ENCODE peak calls at places on chromosomes 2 and 18, in four cellular contexts. One of them, this sample, is unnamed.
A peak's percentile ranks its signal among the peaks of the same experiment; 100 is the strongest.

GRCh38 chr2:105598853-105599252 is 145.9 kb upstream of the NCK2 start:
- DNase-seq in IMR-90: no peak
- DNase-seq in tibial nerve: no peak
- DNase-seq in lower lobe of right lung: no peak
- DNase-seq in this sample: no peak

GRCh38 chr2:220478305-220479058 is 851.1 kb downstream of the SLC4A3 start:
- DNase-seq in IMR-90: no peak
- DNase-seq in tibial nerve: no peak
- DNase-seq in lower lobe of right lung: no peak
- DNase-seq in this sample: no peak

GRCh38 chr2:144014108-144014507 is 505.8 kb downstream of the ZEB2 start:
- DNase-seq in lower lobe of right lung: no peak
- DNase-seq in IMR-90: peak; percentile 53
- DNase-seq in tibial nerve: no peak
- DNase-seq in this sample: no peak

GRCh38 chr2:105969552-105969951 is 224.5 kb downstream of the UXS1 start:
- DNase-seq in tibial nerve: no peak
- DNase-seq in lower lobe of right lung: no peak
- DNase-seq in IMR-90: no peak
- DNase-seq in this sample: no peak

GRCh38 chr18:10304853-10305252 is 149.6 kb upstream of the APCDD1 start:
- DNase-seq in tibial nerve: peak; percentile 62
- DNase-seq in lower lobe of right lung: no peak
- DNase-seq in IMR-90: peak; percentile 79
- DNase-seq in this sample: no peak

GRCh38 chr2:119158563-119159347 is at the start of gene C1QL2:
- DNase-seq in IMR-90: no peak
- DNase-seq in tibial nerve: no peak
- DNase-seq in lower lobe of right lung: no peak
- DNase-seq in this sample: no peak

GRCh38 chr2:218381916-218382366 is at the start of gene SLC11A1:
- DNase-seq in IMR-90: no peak
- DNase-seq in tibial nerve: peak; percentile 72
- DNase-seq in lower lobe of right lung: peak; percentile 92
- DNase-seq in this sample: peak; percentile 84

GRCh38 chr2:199019898-199020507 is 437.7 kb downstream of the SATB2 start:
- DNase-seq in lower lobe of right lung: no peak
- DNase-seq in IMR-90: peak; percentile 59
- DNase-seq in tibial nerve: peak; percentile 5
- DNase-seq in this sample: no peak

GRCh38 chr18:26301681-26302080 is 75.4 kb downstream of the TAF4B start:
- DNase-seq in tibial nerve: no peak
- DNase-seq in IMR-90: no peak
- DNase-seq in lower lobe of right lung: no peak
- DNase-seq in this sample: no peak

GRCh38 chr2:46967990-46968647 is 52.5 kb upstream of the MCFD2 start:
- DNase-seq in tibial nerve: peak; percentile 55
- DNase-seq in IMR-90: peak; percentile 85
- DNase-seq in lower lobe of right lung: peak; percentile 85
- DNase-seq in this sample: peak; percentile 48

DNA sequence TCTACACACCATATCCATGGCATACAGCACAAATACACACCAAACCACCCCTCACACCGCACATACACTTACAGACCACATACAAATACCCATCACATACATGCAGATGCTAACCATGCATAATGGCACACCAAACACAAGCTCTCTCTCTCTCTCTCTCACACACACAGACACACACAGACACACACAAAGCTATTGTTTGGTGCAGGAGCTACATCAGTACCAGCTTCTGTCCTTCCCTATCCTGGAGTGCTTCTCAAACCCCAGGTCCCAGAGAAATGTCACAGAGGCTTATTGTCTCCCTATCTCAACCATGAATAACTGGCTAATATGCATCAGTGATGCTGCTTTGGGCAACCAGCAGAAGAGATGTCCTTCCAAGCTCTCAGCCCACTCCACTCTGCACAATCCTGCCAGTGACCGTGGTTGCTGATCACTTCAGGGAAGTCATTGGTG is 36.5 kb upstream of the ST3GAL5 start:
- DNase-seq in IMR-90: no peak
- DNase-seq in tibial nerve: no peak
- DNase-seq in lower lobe of right lung: no peak
- DNase-seq in this sample: peak; percentile 61
- H3K27ac ChIP-seq in IMR-90: no peak overlapping the region
- H3K27ac ChIP-seq in tibial nerve: no peak overlapping the region
- H3K27ac ChIP-seq in lower lobe of right lung: no peak overlapping the region
- H3K27ac ChIP-seq in this sample: peak overlapping the region; percentile 96

GRCh38 chr2:241931976-241932894 is 62.7 kb downstream of the RTP5 start:
- DNase-seq in lower lobe of right lung: no peak
- DNase-seq in tibial nerve: no peak
- DNase-seq in IMR-90: no peak
- DNase-seq in this sample: no peak
- H3K27ac ChIP-seq in lower lobe of right lung: no peak overlapping the region
- H3K27ac ChIP-seq in tibial nerve: no peak overlapping the region
- H3K27ac ChIP-seq in IMR-90: no peak overlapping the region
- H3K27ac ChIP-seq in this sample: no peak overlapping the region

GRCh38 chr2:71498261-71498701 is 44.9 kb downstream of the DYSF start:
- DNase-seq in lower lobe of right lung: no peak
- DNase-seq in tibial nerve: no peak
- DNase-seq in IMR-90: peak; percentile 89
- DNase-seq in this sample: no peak
- H3K27ac ChIP-seq in lower lobe of right lung: no peak overlapping the region
- H3K27ac ChIP-seq in tibial nerve: no peak overlapping the region
- H3K27ac ChIP-seq in IMR-90: no peak overlapping the region
- H3K27ac ChIP-seq in this sample: no peak overlapping the region

GRCh38 chr2:158459161-158460003 is 2.6 kb downstream of the PKP4 start:
- DNase-seq in lower lobe of right lung: no peak
- DNase-seq in tibial nerve: no peak
- DNase-seq in IMR-90: no peak
- DNase-seq in this sample: no peak
- H3K27ac ChIP-seq in lower lobe of right lung: no peak overlapping the region
- H3K27ac ChIP-seq in tibial nerve: no peak overlapping the region
- H3K27ac ChIP-seq in IMR-90: no peak overlapping the region
- H3K27ac ChIP-seq in this sample: peak overlapping the region; percentile 97

DNA sequence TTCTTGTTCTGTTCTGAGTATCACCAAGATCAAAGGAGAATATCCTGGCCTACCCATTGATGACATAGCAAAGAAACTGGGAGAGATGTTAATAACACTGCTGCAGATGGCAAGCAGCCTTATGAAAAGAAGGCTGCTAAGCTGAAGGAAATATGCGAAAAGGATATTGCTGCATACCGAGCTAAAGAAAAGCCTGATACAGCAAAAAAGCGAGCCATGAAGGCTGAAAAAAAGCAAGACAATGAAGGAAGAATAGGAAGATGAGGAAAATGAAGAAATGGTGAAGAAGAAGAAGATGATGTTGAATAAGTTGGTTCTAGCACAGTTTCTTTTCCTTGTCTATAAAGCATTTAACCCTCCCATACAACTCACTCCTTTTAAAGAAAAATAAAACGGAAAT is 23.7 kb upstream of the STAT4 start:
- DNase-seq in lower lobe of right lung: no peak
- DNase-seq in IMR-90: no peak
- DNase-seq in tibial nerve: no peak
- DNase-seq in this sample: no peak
- H3K27ac ChIP-seq in lower lobe of right lung: no peak overlapping the region
- H3K27ac ChIP-seq in IMR-90: no peak overlapping the region
- H3K27ac ChIP-seq in tibial nerve: no peak overlapping the region
- H3K27ac ChIP-seq in this sample: no peak overlapping the region

GRCh38 chr2:169799555-169799954 is 884 bp downstream of the SSB start:
- DNase-seq in IMR-90: peak; percentile 35
- DNase-seq in lower lobe of right lung: no peak
- DNase-seq in tibial nerve: no peak
- DNase-seq in this sample: no peak
- H3K27ac ChIP-seq in IMR-90: peak overlapping the region; percentile 94
- H3K27ac ChIP-seq in lower lobe of right lung: peak overlapping the region; percentile 85
- H3K27ac ChIP-seq in tibial nerve: peak overlapping the region; percentile 78
- H3K27ac ChIP-seq in this sample: peak overlapping the region; percentile 78

GRCh38 chr2:11393711-11394236 is 49.3 kb upstream of the ROCK2 start:
- DNase-seq in IMR-90: peak; percentile 67
- DNase-seq in tibial nerve: no peak
- DNase-seq in lower lobe of right lung: no peak
- DNase-seq in this sample: no peak

GRCh38 chr2:11389551-11390528 is 45.4 kb upstream of the ROCK2 start:
- DNase-seq in tibial nerve: no peak
- DNase-seq in lower lobe of right lung: peak; percentile 59
- DNase-seq in IMR-90: peak; percentile 97
- DNase-seq in this sample: no peak

GRCh38 chr2:11388262-11389047 is 44.0 kb upstream of the ROCK2 start:
- DNase-seq in tibial nerve: no peak
- DNase-seq in lower lobe of right lung: no peak
- DNase-seq in IMR-90: no peak
- DNase-seq in this sample: no peak

GRCh38 chr2:11389048-11389413 is 44.6 kb upstream of the ROCK2 start:
- DNase-seq in lower lobe of right lung: no peak
- DNase-seq in IMR-90: no peak
- DNase-seq in tibial nerve: no peak
- DNase-seq in this sample: no peak

DNA sequence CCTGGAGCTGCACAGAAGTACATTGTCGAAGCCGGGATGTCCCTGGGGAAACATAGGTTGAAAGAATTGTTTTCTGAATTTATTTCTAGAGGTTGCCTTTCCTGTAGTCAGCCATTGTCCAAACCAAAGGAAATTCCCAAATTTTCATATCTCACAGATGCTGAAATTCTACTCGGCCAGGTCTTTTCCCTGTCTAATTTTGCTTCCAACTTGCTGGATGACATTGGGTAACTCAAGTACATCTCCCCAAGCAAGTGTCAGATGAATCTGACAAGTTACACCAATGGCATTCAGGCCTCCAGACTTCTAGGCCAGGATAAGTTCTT is 47.5 kb upstream of the ROCK2 start:
- DNase-seq in tibial nerve: no peak
- DNase-seq in IMR-90: no peak
- DNase-seq in lower lobe of right lung: no peak
- DNase-seq in this sample: no peak
- H3K27ac ChIP-seq in tibial nerve: no peak overlapping the region
- H3K27ac ChIP-seq in IMR-90: no peak overlapping the region
- H3K27ac ChIP-seq in lower lobe of right lung: peak overlapping the region; percentile 21
- H3K27ac ChIP-seq in this sample: no peak overlapping the region

GRCh38 chr2:231033147-231034132 is 3.9 kb upstream of the C2orf72 start:
- DNase-seq in tibial nerve: no peak
- DNase-seq in lower lobe of right lung: no peak
- DNase-seq in IMR-90: no peak
- DNase-seq in this sample: no peak

GRCh38 chr2:231029563-231029962 is 7.8 kb upstream of the C2orf72 start:
- DNase-seq in IMR-90: no peak
- DNase-seq in tibial nerve: no peak
- DNase-seq in lower lobe of right lung: no peak
- DNase-seq in this sample: no peak

GRCh38 chr2:231032575-231033140 is 4.7 kb upstream of the C2orf72 start:
- DNase-seq in IMR-90: no peak
- DNase-seq in lower lobe of right lung: no peak
- DNase-seq in tibial nerve: no peak
- DNase-seq in this sample: no peak

GRCh38 chr2:231028890-231029289 is 8.4 kb upstream of the C2orf72 start:
- DNase-seq in tibial nerve: no peak
- DNase-seq in IMR-90: no peak
- DNase-seq in lower lobe of right lung: no peak
- DNase-seq in this sample: no peak

GRCh38 chr2:231030725-231031124 is 6.6 kb upstream of the C2orf72 start:
- DNase-seq in tibial nerve: no peak
- DNase-seq in lower lobe of right lung: no peak
- DNase-seq in IMR-90: no peak
- DNase-seq in this sample: no peak
- H3K27ac ChIP-seq in tibial nerve: no peak overlapping the region
- H3K27ac ChIP-seq in lower lobe of right lung: no peak overlapping the region
- H3K27ac ChIP-seq in IMR-90: no peak overlapping the region
- H3K27ac ChIP-seq in this sample: no peak overlapping the region

GRCh38 chr2:65766768-65767267 is 334.4 kb upstream of the SPRED2 start:
- DNase-seq in tibial nerve: no peak
- DNase-seq in lower lobe of right lung: no peak
- DNase-seq in IMR-90: no peak
- DNase-seq in this sample: no peak

DNA sequence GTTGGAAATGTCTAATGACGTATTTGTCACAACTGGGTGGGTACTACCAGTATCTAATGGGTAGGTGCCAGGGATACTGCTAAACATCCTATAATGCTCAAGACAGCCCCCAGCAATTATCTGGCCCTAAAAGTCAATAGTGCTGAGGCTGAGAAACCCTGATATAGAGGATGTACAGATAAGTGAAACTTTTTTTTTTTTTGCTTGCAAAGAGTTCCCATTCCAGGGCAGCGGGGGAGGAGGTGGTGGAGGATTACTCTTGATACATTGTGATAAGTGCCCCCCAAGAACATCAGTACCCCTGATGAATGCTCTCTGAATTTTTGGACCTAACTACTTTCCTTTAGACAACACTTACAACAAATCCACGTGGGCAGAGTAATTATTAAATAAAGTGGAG is 329.7 kb upstream of the SPRED2 start:
- DNase-seq in IMR-90: no peak
- DNase-seq in tibial nerve: no peak
- DNase-seq in lower lobe of right lung: no peak
- DNase-seq in this sample: no peak
- H3K27ac ChIP-seq in IMR-90: no peak overlapping the region
- H3K27ac ChIP-seq in tibial nerve: no peak overlapping the region
- H3K27ac ChIP-seq in lower lobe of right lung: no peak overlapping the region
- H3K27ac ChIP-seq in this sample: no peak overlapping the region